ENCODE peak calls at places on chromosomes 7 and 10, in four cellular contexts. A, I, M and F are unnamed samples.

GRCh38 chr7:131948434-131949053 is 392.1 kb upstream of the PODXL start:
- DNase-seq in M (peak; percentile 11), I (no peak), A (no peak), F (no peak)

GRCh38 chr10:28769147-28769604 is 91.9 kb downstream of the BAMBI start:
- DNase-seq in A (no peak), M (no peak), I (no peak), F (no peak)

GRCh38 chr7:101166909-101167644 is 1.7 kb upstream of the VGF start:
- DNase-seq in A (no peak), M (no peak), I (no peak), F (no peak)

GRCh38 chr7:8442295-8442813 is 8.9 kb downstream of the NXPH1 start:
- DNase-seq in A (no peak), M (no peak), I (no peak), F (no peak)

GRCh38 chr10:59332581-59332980 is 29.8 kb downstream of the FAM13C start:
- DNase-seq in M (no peak), I (no peak), A (no peak), F (no peak)

GRCh38 chr10:2925631-2926030 is 141.7 kb upstream of the PFKP start:
- DNase-seq in I (peak; percentile 60), A (no peak), M (peak; percentile 83), F (no peak)

GRCh38 chr10:48364659-48365405 is 58.4 kb downstream of the MAPK8 start:
- DNase-seq in M (peak; percentile 89), A (no peak), I (no peak), F (no peak)

GRCh38 chr7:468681-469590 is 50.7 kb downstream of the PDGFA start:
- DNase-seq in A (no peak), I (no peak), M (peak; percentile 51), F (no peak)

GRCh38 chr7:46173526-46174191 is 252.6 kb upstream of the IGFBP3 start:
- DNase-seq in M (no peak), I (peak; percentile 69), A (no peak), F (no peak)

GRCh38 chr10:3935933-3936359 is 150.9 kb upstream of the KLF6 start:
- DNase-seq in A (no peak), M (peak; percentile 98), I (no peak), F (no peak)

GRCh38 chr10:8060010-8060703 is 5.7 kb downstream of the GATA3 start:
- DNase-seq in I (no peak), A (no peak), M (peak; percentile 78), F (peak; percentile 65)
- H3K4me3 ChIP-seq in I (no peak overlapping the region), A (peak overlapping the region; percentile 0), M (peak overlapping the region; percentile 4), F (peak overlapping the region; percentile 57)

DNA sequence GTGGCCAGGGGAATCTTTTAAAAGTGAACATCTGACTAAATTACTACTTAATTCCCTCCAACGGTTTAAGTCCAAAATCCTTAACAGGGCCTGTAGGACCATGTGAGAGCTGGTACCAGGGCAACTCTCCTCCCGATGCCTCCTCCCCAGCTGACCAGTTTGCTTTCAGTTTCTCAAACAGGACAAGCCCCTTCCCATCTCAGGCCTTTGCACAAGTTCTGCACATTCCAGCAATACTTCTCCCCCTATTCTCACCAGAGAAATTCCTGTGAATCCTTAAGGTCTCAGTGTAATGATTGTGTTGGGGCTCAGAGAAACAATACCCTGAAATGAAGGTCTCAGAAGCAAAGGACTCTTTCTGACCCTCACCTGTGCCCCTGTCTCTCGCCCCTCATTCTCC is 8.0 kb upstream of the CALHM1 start:
- DNase-seq in A (no peak), I (no peak), M (no peak), F (no peak)
- H3K4me1 ChIP-seq in A (no peaks in the 10 kb centered on the region), I (no peaks in the 10 kb centered on the region), M (no peaks in the 10 kb centered on the region), F (peaks cover 21% of the 10 kb centered on the region)

GRCh38 chr7:128846781-128847444 is 15.7 kb upstream of the ATP6V1F start:
- DNase-seq in I (peak; percentile 6), A (no peak), M (no peak), F (no peak)
- H3K36me3 ChIP-seq in I (peaks cover 97% of the 10 kb centered on the region), A (no peaks in the 10 kb centered on the region), M (peaks cover 78% of the 10 kb centered on the region), F (no peaks in the 10 kb centered on the region)

GRCh38 chr7:155665957-155666287 is 21.5 kb downstream of the RBM33 start:
- DNase-seq in M (peak; percentile 66), A (no peak), I (no peak), F (no peak)
- H3K4me3 ChIP-seq in M (no peak overlapping the region), A (no peak overlapping the region), I (no peak overlapping the region), F (no peak overlapping the region)